ENCODE peak calls at places on chromosomes 12 and 14, in five cellular contexts. L is HepG2; H is RWPE2; I is CD8-positive, alpha-beta memory T cell; P is OCI-LY7. W is an unnamed sample.

GRCh38 chr14:86712727-86713126 is 1182.8 kb downstream of the FLRT2 start:
- DNase-seq in P (no peak), H (no peak), I (no peak), L (peak; percentile 82), W (no peak)

GRCh38 chr14:50038398-50039119 is 77.8 kb downstream of the VCPKMT start:
- DNase-seq in I (no peak), P (no peak), H (no peak), L (peak; percentile 20), W (peak; percentile 96)

GRCh38 chr12:52203126-52203921 is 11.5 kb upstream of the KRT80 start:
- DNase-seq in L (peak; percentile 63), P (peak; percentile 8), I (no peak), H (peak; percentile 61), W (no peak)

GRCh38 chr14:81031488-81031887 is 76.1 kb downstream of the TSHR start:
- DNase-seq in L (no peak), P (no peak), I (no peak), H (no peak), W (no peak)

GRCh38 chr12:107967170-107967569 is 161.9 kb upstream of the WSCD2 start:
- DNase-seq in L (no peak), H (no peak), P (peak; percentile 1), I (no peak), W (no peak)

GRCh38 chr14:33837943-33838683 is 112.8 kb downstream of the EGLN3 start:
- DNase-seq in I (no peak), H (no peak), P (no peak), L (no peak), W (no peak)

GRCh38 chr14:100694579-100695422 is 31.9 kb upstream of the DLK1 start:
- DNase-seq in L (no peak), I (no peak), P (no peak), H (no peak), W (no peak)

GRCh38 chr14:58073516-58073915 is 78.5 kb downstream of the ARMH4 start:
- DNase-seq in L (no peak), P (no peak), I (no peak), H (no peak), W (no peak)

GRCh38 chr14:50808053-50808452 is 22.9 kb downstream of the NIN start:
- DNase-seq in P (no peak), L (no peak), I (no peak), H (no peak), W (no peak)

GRCh38 chr12:112980491-112981158 is 2.3 kb downstream of the OAS2 start:
- DNase-seq in H (no peak), P (no peak), I (no peak), L (no peak), W (no peak)

GRCh38 chr12:92147491-92147890 is 1.8 kb upstream of the BTG1 start:
- DNase-seq in I (no peak), H (no peak), L (no peak), P (no peak), W (no peak)
- H3K4me3 ChIP-seq in I (peak overlapping the region; percentile 92), H (no peak overlapping the region), L (no peak overlapping the region), P (peak overlapping the region; percentile 88), W (peak overlapping the region; percentile 20)

DNA sequence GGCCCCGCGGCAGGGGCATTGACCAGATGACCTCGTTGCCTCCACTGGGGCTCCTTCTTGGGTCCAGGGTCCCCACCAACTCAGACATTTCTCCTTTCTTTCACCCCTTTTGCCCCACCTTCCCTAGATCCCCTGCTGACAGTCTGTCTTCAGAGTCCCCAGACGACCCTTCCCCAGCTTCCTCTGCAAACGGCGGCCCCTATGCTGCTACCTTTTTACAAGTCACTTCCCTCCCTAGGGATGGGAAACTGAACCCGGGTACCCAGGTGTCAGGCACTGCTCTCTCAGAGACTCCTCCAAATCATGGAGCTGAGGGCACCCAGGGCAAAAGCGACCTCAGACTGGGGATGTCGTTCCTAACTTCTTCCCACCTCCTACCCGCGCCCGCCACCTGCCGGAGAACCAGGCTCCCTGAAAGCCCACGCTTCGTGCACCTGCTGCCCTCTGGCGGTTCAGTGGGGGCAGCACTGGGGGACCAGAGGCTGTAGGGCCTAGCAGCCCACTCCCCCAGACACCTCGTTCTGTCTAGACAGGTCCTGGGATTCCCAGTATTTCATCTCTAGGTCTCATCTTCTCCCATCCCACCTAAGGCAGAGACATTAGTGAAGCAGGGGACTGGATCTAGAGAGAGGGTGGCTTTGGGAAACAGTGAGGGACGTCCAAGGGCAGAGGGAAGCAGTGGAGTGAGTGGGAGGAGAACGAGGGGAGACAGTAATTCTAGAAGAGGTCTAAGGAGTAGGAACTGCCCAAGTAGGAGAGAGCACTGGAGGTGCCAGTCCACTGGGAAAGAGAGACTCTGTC is 4.9 kb downstream of the ZNF385A start:
- DNase-seq in I (peak; percentile 85), L (peak; percentile 79), P (peak; percentile 90), H (peak; percentile 83), W (peak; percentile 41)
- H3K4me3 ChIP-seq in I (peak overlapping the region; percentile 29), L (peak overlapping the region; percentile 38), P (peak overlapping the region; percentile 54), H (no peak overlapping the region), W (peak overlapping the region; percentile 51)

GRCh38 chr14:53955671-53956426 is 776 bp downstream of the BMP4 start:
- DNase-seq in L (peak; percentile 37), H (no peak), P (no peak), I (no peak), W (no peak)
- H3K4me3 ChIP-seq in L (peak overlapping the region; percentile 87), H (peak overlapping the region; percentile 40), P (no peak overlapping the region), I (peak overlapping the region; percentile 39), W (no peak overlapping the region)

GRCh38 chr14:59913187-59913586 is 6.8 kb upstream of the LRRC9 start:
- DNase-seq in H (no peak), P (no peak), I (no peak), L (no peak), W (no peak)

GRCh38 chr14:59919582-59920377 is at the start of gene LRRC9:
- DNase-seq in H (peak; percentile 66), L (peak; percentile 93), I (peak; percentile 1), P (peak; percentile 5), W (no peak)

GRCh38 chr14:59920378-59920683 is 387 bp downstream of the LRRC9 start:
- DNase-seq in L (no peak), I (no peak), H (no peak), P (no peak), W (no peak)

GRCh38 chr14:59918824-59919581 is 941 bp upstream of the LRRC9 start:
- DNase-seq in L (peak; percentile 32), P (peak; percentile 10), I (no peak), H (no peak), W (no peak)
- H3K4me3 ChIP-seq in L (peak overlapping the region; percentile 55), P (peak overlapping the region; percentile 54), I (no peak overlapping the region), H (peak overlapping the region; percentile 20), W (peak overlapping the region; percentile 44)

W was measured in skeletal muscle cell.